ENCODE peak calls at places on chromosome 2, in four cellular contexts. Y, A, V and I are unnamed samples. For H3K4me1, the result is how much of the 10 kb centered on the place peaks cover.

GRCh38 chr2:150212722-150213171 is 274.7 kb downstream of the RND3 start:
- DNase-seq in Y (no peak), A (no peak), V (peak), I (no peak)

GRCh38 chr2:235603659-235604058 is 109.8 kb downstream of the AGAP1 start:
- DNase-seq in Y (no peak), A (no peak), V (no peak), I (no peak)

GRCh38 chr2:241036397-241036963 is 38.1 kb downstream of the SNED1 start:
- DNase-seq in Y (no peak), A (peak), V (peak), I (peak)

GRCh38 chr2:214587442-214587841 is 176.6 kb downstream of the VWC2L start:
- DNase-seq in Y (no peak), A (no peak), V (no peak), I (no peak)

GRCh38 chr2:137047369-137047768 is 282.0 kb downstream of the THSD7B start:
- DNase-seq in Y (no peak), A (no peak), V (no peak), I (no peak)

GRCh38 chr2:197309369-197310231 is 980 bp downstream of the ANKRD44 start:
- DNase-seq in Y (peak), A (peak), V (no peak), I (no peak)

GRCh38 chr2:221649045-221649444 is 76.9 kb upstream of the EPHA4 start:
- DNase-seq in Y (no peak), A (no peak), V (peak), I (no peak)

GRCh38 chr2:129239143-129239542 is 740.3 kb upstream of the RAB6C start:
- DNase-seq in Y (no peak), A (no peak), V (no peak), I (no peak)

GRCh38 chr2:126658910-126659613 is 3.1 kb downstream of the GYPC start:
- DNase-seq in Y (no peak), A (peak), V (peak), I (no peak)

GRCh38 chr2:181752301-181752700 is 72.0 kb upstream of the NEUROD1 start:
- DNase-seq in Y (no peak), A (no peak), V (peak), I (no peak)

GRCh38 chr2:231545105-231545902 is 15.1 kb upstream of the NMUR1 start:
- DNase-seq in Y (no peak), A (peak), V (peak), I (peak)

GRCh38 chr2:137190411-137191190 is 425.3 kb downstream of the THSD7B start:
- DNase-seq in Y (no peak), A (no peak), V (no peak), I (no peak)

GRCh38 chr2:203718087-203718486 is 11.6 kb downstream of the CD28 start:
- DNase-seq in Y (no peak), A (no peak), V (peak), I (no peak)

GRCh38 chr2:191347881-191348280 is 102.7 kb downstream of the MYO1B start:
- DNase-seq in Y (no peak), A (no peak), V (peak), I (no peak)

GRCh38 chr2:111168528-111168929 is 47.8 kb downstream of the BCL2L11 start:
- DNase-seq in Y (no peak), A (peak), V (peak), I (peak)

GRCh38 chr2:232521524-232521923 is 1.3 kb downstream of the PRSS56 start:
- DNase-seq in Y (no peak), A (no peak), V (no peak), I (no peak)

GRCh38 chr2:136917281-136917680 is 151.9 kb downstream of the THSD7B start:
- DNase-seq in Y (no peak), A (no peak), V (no peak), I (no peak)

GRCh38 chr2:70118798-70119454 is 31.6 kb downstream of the PCBP1 start:
- DNase-seq in Y (no peak), A (no peak), V (no peak), I (no peak)

GRCh38 chr2:174717273-174717672 is 47.0 kb downstream of the CHRNA1 start:
- DNase-seq in Y (no peak), A (no peak), V (peak), I (peak)

GRCh38 chr2:207847807-207848544 is 78.3 kb upstream of the FZD5 start:
- DNase-seq in Y (peak), A (peak), V (peak), I (no peak)

GRCh38 chr2:20141056-20141762 is 83.7 kb downstream of the SDC1 start:
- DNase-seq in Y (peak), A (no peak), V (peak), I (peak)

GRCh38 chr2:3279236-3279960 is 98.2 kb downstream of the EIPR1 start:
- DNase-seq in Y (no peak), A (no peak), V (no peak), I (no peak)

GRCh38 chr2:60819155-60819862 is 62.1 kb upstream of the REL start:
- DNase-seq in Y (no peak), A (no peak), V (no peak), I (no peak)

GRCh38 chr2:71220743-71221142 is 6.2 kb downstream of the PAIP2B start:
- DNase-seq in Y (no peak), A (no peak), V (no peak), I (no peak)

GRCh38 chr2:148534416-148535205 is 109.9 kb upstream of the EPC2 start:
- DNase-seq in Y (no peak), A (no peak), V (no peak), I (no peak)

GRCh38 chr2:229445501-229446294 is 174.6 kb upstream of the PID1 start:
- DNase-seq in Y (no peak), A (no peak), V (peak), I (no peak)

GRCh38 chr2:229445013-229445412 is 173.9 kb upstream of the PID1 start:
- DNase-seq in Y (peak), A (no peak), V (peak), I (peak)

GRCh38 chr2:229443141-229443540 is 172.1 kb upstream of the PID1 start:
- DNase-seq in Y (no peak), A (no peak), V (no peak), I (no peak)

GRCh38 chr2:229446316-229446715 is 175.2 kb upstream of the PID1 start:
- DNase-seq in Y (no peak), A (no peak), V (peak), I (no peak)

DNA sequence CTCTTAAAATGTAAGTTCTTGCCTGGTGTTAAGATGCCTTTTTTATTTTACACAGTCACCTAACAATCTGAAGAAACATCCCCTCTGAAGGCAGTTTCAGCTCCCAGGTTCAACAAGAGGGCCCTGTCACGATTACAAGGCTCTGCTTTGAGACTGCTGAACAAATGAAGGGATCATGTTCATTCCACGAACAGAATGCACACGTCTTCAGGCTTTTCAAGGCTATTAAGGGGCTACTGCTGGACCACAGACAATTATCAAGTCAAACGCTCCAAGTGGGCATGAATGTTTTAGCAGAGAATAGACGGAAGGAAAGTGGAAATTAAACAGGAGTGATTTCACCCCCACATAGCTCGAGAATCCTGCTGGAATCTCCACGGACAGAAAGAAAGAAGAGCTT is 172.8 kb upstream of the PID1 start:
- DNase-seq in Y (no peak), A (no peak), V (no peak), I (no peak)
- H3K4me1 ChIP-seq in Y (under half), A (under half), V (under half), I (under half)

DNA sequence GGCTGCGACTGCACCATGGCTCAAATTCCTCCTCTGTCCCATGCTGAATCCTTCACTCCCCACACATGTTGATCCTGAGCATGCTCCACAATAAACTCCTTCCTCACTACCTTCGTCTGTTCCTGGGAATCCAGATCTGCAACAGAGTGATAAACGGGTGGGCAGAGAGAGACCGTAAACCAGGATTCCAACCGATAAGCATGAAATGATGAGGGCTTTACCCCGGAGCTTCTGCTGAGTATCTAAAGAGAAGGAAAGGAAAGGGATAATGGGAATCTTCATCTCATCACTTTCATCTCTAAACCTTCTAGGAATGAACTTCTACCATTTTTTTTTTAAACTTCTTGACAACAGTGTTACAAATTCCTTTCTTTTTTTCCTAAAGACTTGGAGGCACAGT is 329.3 kb upstream of the TNP1 start:
- DNase-seq in Y (no peak), A (no peak), V (no peak), I (no peak)
- H3K4me3 ChIP-seq in Y (no peak), A (no peak), V (no peak), I (no peak)

GRCh38 chr2:229342376-229342775 is 71.3 kb upstream of the PID1 start:
- DNase-seq in Y (peak), A (peak), V (peak), I (no peak)
- H3K27ac ChIP-seq in Y (no peak), A (no peak), V (no peak), I (no peak)

DNA sequence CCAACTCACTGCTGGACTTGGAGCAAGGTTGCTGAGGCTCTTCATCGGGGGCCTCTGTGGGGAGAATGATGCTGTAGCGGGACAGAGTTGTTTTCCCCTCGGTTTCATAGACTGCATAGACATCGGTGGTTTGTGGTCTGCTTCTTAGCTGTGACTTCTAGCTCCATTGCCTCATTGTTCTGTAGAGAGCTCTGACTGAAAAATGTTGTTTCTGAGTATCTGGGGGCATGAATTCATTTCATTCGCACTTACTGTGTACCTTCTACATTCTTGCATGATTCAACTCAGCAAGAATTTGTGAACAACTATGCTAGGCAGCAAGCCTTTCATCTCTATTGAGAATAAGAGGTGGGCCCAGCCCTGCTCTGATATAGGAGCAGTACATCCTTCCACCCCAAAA is 406.8 kb downstream of the NBAS start:
- DNase-seq in Y (no peak), A (no peak), V (peak), I (peak)
- H3K4me1 ChIP-seq in Y (under half), A (under half), V (under half), I (under half)

DNA sequence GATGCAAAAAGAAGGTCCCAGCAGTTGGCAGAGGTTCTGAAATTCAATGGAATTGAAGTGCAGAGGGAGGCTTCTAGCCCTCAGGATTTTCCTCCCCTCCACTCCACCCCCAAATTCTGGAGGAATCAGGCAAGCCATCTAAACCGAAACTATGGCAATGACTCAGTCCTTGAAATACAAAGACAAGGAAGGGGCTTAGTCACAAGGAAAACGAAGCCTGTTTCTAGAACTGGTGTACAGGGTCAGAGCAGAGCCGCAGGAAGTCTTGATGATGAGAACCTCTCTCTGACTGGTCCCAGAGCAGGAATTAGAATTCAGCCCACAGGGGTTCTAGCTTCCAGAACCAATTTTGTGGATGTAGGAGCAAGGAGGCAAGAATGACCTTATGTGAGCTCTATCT is 111.7 kb upstream of the SCN1A start:
- DNase-seq in Y (no peak), A (no peak), V (peak), I (peak)
- H3K4me3 ChIP-seq in Y (no peak), A (no peak), V (no peak), I (no peak)

DNA sequence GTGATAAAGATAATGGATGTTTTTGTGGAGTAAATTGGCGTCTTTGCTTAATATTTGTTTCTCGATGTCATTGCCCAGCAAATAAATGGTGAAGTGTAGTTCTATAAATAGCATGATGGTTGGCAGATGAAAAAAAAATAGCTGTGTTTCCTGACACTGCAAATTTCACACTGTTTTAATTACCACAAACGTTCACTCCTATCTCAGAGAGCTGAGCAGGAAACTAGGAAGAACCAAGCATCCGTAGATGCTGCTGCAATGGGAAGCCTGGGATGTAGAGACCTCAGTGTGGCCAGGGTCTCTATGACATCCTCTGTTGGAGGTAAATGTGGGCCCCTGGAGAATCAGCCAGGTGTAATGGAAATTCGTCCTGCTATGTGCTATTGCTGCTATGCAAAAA is 183.1 kb downstream of the CYRIA start:
- DNase-seq in Y (no peak), A (no peak), V (no peak), I (no peak)
- H3K27ac ChIP-seq in Y (no peak), A (no peak), V (no peak), I (no peak)

GRCh38 chr2:199465988-199466703 is 8.4 kb upstream of the SATB2 start:
- DNase-seq in Y (no peak), A (peak), V (no peak), I (no peak)
- H3K4me1 ChIP-seq in Y (under half), A (under half), V (under half), I (under half)